ENCODE peak calls at places on chromosomes 4 and X, in ten cellular contexts. L is ovary; G is hepatocyte; T is pancreas; A is cardiac muscle cell; I is lower lobe of right lung; K is heart left ventricle; U is CD4-positive, alpha-beta memory T cell; W is breast epithelium; V is body of pancreas. X is an unnamed sample. For H3K4me1, the result is how much of the 10 kb centered on the place peaks cover.

GRCh38 chr4:74651198-74651597 is 143.1 kb downstream of the BTC start:
- DNase-seq in G (no peak), L (no peak), U (no peak), A (no peak), V (no peak), I (no peak), W (no peak), T (no peak), K (no peak), X (no peak)

GRCh38 chr4:170979736-170980135 is 833.5 kb upstream of the GALNTL6 start:
- DNase-seq in U (no peak), K (no peak), A (no peak), W (peak), L (no peak), V (no peak), I (no peak), T (peak), G (peak), X (no peak)

GRCh38 chrX:55167124-55167523 is 53.0 kb upstream of the PAGE5 start:
- DNase-seq in I (no peak), W (no peak), L (no peak), A (no peak), G (no peak), U (no peak), K (no peak), V (no peak), T (no peak), X (no peak)

GRCh38 chr4:15677507-15677988 is 4.1 kb upstream of the FAM200B start:
- DNase-seq in I (no peak), U (no peak), W (no peak), V (peak), G (peak), K (no peak), T (peak), A (no peak), L (no peak), X (peak)

GRCh38 chr4:120809518-120809917 is 113.0 kb downstream of the PRDM5 start:
- DNase-seq in I (no peak), W (no peak), K (no peak), V (no peak), T (no peak), A (no peak), U (no peak), L (no peak), G (no peak), X (no peak)

GRCh38 chr4:54085284-54085683 is 14.7 kb upstream of the GSX2 start:
- DNase-seq in L (no peak), U (no peak), V (no peak), T (no peak), A (no peak), I (no peak), W (peak), G (no peak), K (no peak), X (no peak)

GRCh38 chrX:20427173-20427770 is 160.6 kb upstream of the RPS6KA3 start:
- DNase-seq in I (no peak), G (no peak), W (no peak), V (no peak), K (no peak), T (no peak), L (no peak), U (no peak), A (no peak), X (no peak)

GRCh38 chrX:151153086-151153485 is 23.3 kb upstream of the GPR50 start:
- DNase-seq in T (no peak), G (peak), K (no peak), L (no peak), A (peak), I (no peak), V (no peak), U (no peak), W (no peak), X (no peak)

DNA sequence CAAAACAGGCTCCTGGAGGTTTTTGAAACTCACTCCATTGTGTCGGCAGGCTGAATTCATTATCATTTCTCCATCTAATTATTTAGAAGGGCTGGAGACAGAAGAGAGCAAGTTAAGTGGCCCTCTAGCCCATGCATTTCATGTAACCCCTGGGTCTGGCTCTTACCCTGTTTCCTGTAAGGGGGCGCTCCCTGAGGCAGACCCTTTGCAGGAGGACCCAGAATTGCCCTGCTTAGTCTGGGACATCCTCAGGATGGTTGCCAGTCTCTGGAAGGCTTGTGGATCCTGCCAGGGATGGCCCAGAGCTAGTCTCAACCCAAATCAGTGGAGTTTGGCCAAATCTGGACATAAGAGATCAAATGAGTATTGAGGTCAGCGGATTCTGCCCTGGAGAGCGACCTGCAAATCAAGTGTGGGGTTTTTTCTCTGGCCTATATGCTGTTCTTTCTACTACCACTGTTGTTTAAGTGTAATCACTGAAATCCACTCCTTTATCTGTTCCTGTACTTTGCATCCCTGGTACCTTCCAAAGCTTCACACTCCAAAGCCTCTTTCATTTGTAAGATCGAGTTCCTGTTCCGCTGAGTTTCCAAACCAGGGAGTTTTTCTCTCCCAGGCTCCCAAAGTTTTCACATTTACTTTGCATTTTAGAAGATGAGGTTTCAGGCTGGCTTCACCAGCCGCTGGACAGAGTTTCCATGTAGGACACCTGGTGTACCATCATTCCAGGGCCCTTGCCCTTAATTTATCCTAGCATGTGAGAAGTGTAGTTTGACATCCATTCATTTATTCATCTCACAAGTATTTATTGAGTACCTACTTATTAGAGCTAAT is 6.3 kb downstream of the KLF3 start:
- DNase-seq in A (no peak), L (no peak), I (no peak), K (no peak), T (no peak), V (no peak), G (no peak), W (no peak), U (no peak), X (no peak)
- H3K4me1 ChIP-seq in A (half or more), L (under half), I (half or more), K (half or more), T (half or more), V (half or more), G (half or more), W (under half), U (half or more), X (half or more)

GRCh38 chrX:69014200-69014599 is 151.1 kb downstream of the PJA1 start:
- DNase-seq in I (no peak), K (no peak), W (no peak), L (no peak), V (no peak), A (no peak), U (no peak), T (no peak), G (no peak), X (no peak)
- H3K4me3 ChIP-seq in I (no peak), K (no peak), W (no peak), L (no peak), V (no peak), A (no peak), U (no peak), T (no peak), G (no peak), X (no peak)

GRCh38 chr4:5774416-5775056 is 63.5 kb downstream of the EVC start:
- DNase-seq in V (no peak), L (no peak), A (no peak), W (no peak), K (no peak), G (no peak), I (no peak), T (no peak), U (no peak), X (peak)

GRCh38 chr4:5776510-5776909 is 65.5 kb downstream of the EVC start:
- DNase-seq in V (no peak), T (no peak), K (no peak), G (no peak), W (no peak), L (no peak), U (no peak), A (no peak), I (no peak), X (no peak)

GRCh38 chr4:5773271-5773555 is 62.2 kb downstream of the EVC start:
- DNase-seq in U (no peak), V (no peak), K (no peak), A (no peak), G (no peak), L (no peak), W (no peak), T (no peak), I (no peak), X (no peak)

GRCh38 chr4:5770051-5770450 is 59.0 kb downstream of the EVC start:
- DNase-seq in W (no peak), I (no peak), G (no peak), U (no peak), A (no peak), V (no peak), L (no peak), T (no peak), K (no peak), X (peak)

GRCh38 chr4:5772528-5773270 is 61.7 kb downstream of the EVC start:
- DNase-seq in A (no peak), I (no peak), W (no peak), L (no peak), K (no peak), T (no peak), V (no peak), G (no peak), U (no peak), X (no peak)
- H3K27ac ChIP-seq in A (no peak), I (no peak), W (no peak), L (no peak), K (no peak), T (no peak), V (no peak), G (no peak), U (no peak), X (no peak)

DNA sequence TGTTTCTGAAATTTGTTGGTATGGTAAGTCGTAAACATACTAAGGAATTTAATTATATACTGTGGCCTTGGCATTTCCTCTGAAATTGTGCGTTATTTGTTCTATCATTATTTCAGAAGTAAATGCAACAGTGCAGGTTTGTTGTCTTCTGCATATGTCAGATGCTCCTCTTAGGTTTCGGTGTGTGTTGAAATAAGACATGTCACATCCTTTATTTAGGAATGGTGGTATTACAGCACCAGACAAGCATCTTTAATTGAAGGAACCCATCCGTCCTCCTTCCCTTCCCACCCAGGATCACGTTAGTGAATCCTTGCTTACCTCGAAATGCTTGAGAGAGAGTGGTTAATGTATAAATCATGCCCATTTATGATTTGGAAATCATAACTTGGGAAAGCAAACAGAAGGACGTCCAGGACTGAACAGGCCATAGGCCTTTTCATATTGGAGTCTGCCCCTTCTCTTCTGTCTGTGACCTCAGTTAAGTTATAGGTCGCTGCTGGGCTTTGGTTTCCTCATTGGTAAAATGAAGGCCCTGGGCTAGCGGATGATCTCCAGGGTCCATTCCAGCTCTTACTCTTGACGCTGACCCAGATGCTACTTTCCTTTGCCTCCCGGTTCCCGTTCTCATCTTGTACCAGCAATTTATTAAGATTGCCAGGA is 134.1 kb downstream of the KLHL8 start:
- DNase-seq in A (no peak), I (no peak), G (no peak), W (no peak), T (no peak), K (no peak), L (no peak), U (no peak), V (no peak), X (no peak)
- H3K4me1 ChIP-seq in A (under half), I (half or more), G (under half), W (under half), T (under half), K (under half), L (under half), U (under half), V (under half), X (under half)

DNA sequence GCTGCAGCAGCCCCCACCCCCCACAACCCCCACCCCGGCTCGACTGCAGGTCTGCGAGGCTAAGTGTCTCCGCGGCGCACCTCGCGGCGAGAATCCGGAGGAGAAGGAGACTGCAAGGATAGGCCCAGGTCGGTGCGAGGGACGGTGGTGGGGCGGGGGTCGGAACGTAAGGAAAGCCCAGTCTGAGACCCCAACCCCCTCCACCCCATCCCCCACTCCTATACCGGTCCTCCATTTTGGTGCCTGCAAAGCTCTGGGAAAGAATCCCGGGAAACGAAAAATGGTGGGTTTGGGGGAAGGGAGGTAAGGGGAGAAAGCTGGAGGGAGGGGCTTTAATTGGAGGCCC is 614 bp downstream of the BEX3 start:
- DNase-seq in I (no peak), T (no peak), G (peak), K (peak), L (no peak), W (no peak), V (peak), U (no peak), A (peak), X (no peak)
- H3K4me3 ChIP-seq in I (peak), T (peak), G (peak), K (peak), L (peak), W (peak), V (peak), U (no peak), A (peak), X (peak)

GRCh38 chr4:67721317-67721769 is 20.4 kb upstream of the UBA6 start:
- DNase-seq in V (no peak), A (no peak), I (no peak), T (no peak), U (no peak), G (no peak), K (no peak), L (no peak), W (no peak), X (no peak)
- H3K27ac ChIP-seq in V (no peak), A (no peak), I (no peak), T (no peak), U (no peak), G (no peak), K (no peak), L (no peak), W (no peak), X (no peak)

GRCh38 chr4:7212101-7212674 is 19.9 kb downstream of the SORCS2 start:
- DNase-seq in I (no peak), U (no peak), G (no peak), V (no peak), T (no peak), A (no peak), K (no peak), W (no peak), L (no peak), X (no peak)
- H3K4me1 ChIP-seq in I (under half), U (under half), G (under half), V (under half), T (under half), A (under half), K (under half), W (under half), L (under half), X (under half)

GRCh38 chr4:824461-825062 is 1.4 kb downstream of the CPLX1 start:
- DNase-seq in T (peak), V (no peak), W (no peak), U (no peak), L (no peak), A (no peak), G (no peak), I (no peak), K (no peak), X (no peak)

GRCh38 chr4:827209-828081 is 1.5 kb upstream of the CPLX1 start:
- DNase-seq in W (no peak), L (no peak), T (peak), G (no peak), U (no peak), K (no peak), A (no peak), V (peak), I (peak), X (no peak)

GRCh38 chr4:825969-826330 is at the start of gene CPLX1:
- DNase-seq in U (no peak), W (no peak), L (no peak), T (peak), V (no peak), G (peak), K (no peak), I (peak), A (peak), X (peak)

GRCh38 chr4:825063-825968 is 613 bp downstream of the CPLX1 start:
- DNase-seq in L (no peak), I (peak), A (peak), W (no peak), V (no peak), U (peak), G (peak), T (peak), K (peak), X (no peak)

DNA sequence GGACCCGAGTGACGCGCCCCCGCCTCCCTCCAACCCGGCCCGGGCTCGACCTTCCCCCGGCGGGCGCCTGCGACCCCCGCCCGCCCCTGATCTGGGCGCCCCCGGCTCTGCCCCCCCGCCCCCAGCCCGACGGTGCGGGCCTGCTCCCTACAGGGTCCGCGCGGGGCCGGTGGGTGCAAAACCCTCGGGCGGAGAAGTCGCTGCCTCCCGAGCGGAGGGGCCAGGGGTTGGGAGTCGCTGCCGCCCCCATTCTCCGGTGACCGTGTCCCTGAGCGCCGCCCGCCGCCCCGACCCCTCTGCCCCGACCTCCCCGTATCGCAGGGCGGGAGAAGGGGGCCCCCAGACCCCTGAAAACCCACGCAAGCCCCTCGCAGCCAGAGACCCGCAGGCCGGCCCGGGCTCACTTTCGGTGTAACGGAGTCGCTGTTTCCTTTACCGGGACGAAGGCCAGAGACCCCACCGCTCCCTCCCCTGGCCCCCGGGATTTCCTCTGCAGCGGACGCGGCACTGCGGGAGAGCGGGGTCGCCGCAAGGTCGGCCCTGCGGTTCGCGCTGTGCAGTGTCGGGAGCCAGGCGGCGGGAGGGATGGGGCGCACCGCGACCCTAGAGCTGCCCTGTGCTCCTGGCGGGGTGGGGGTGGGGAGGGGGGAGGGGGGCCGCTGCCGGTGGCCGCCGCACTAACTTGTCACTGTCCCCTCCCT is 729 bp upstream of the CPLX1 start:
- DNase-seq in A (peak), G (peak), I (peak), V (peak), K (no peak), L (no peak), T (no peak), U (no peak), W (no peak), X (no peak)
- H3K4me3 ChIP-seq in A (peak), G (peak), I (no peak), V (no peak), K (peak), L (no peak), T (no peak), U (no peak), W (peak), X (peak)

X was measured in stomach.